ENCODE peak calls at places on chromosome 14, in four cellular contexts. C is K562, T is H1, S is GM12878. D is an unnamed sample.

GRCh38 chr14:97312910-97313309 is 515.7 kb downstream of the VRK1 start:
- DNase-seq in C (no peak), T (no peak), S (no peak), D (no peak)

GRCh38 chr14:53655080-53655785 is 301.4 kb downstream of the BMP4 start:
- DNase-seq in C (no peak), T (no peak), S (no peak), D (no peak)

GRCh38 chr14:106737025-106737424 is 1210.6 kb downstream of the TMEM121 start:
- DNase-seq in C (no peak), T (no peak), S (no peak), D (no peak)

GRCh38 chr14:96997269-96997668 is 200.1 kb downstream of the VRK1 start:
- DNase-seq in C (no peak), T (no peak), S (no peak), D (no peak)

GRCh38 chr14:86799244-86799647 is 1193.7 kb downstream of the GALC start:
- DNase-seq in C (no peak), T (no peak), S (no peak), D (peak)

GRCh38 chr14:36317650-36318049 is 2.8 kb downstream of the MBIP start:
- DNase-seq in C (no peak), T (no peak), S (no peak), D (no peak)

GRCh38 chr14:75539562-75540478 is 17.6 kb downstream of the BATF start:
- DNase-seq in C (peak), T (no peak), S (no peak), D (no peak)

GRCh38 chr14:76502638-76503037 is 126.7 kb downstream of the ESRRB start:
- DNase-seq in C (no peak), T (no peak), S (peak), D (no peak)

GRCh38 chr14:92427096-92427495 is 86.5 kb upstream of the RIN3 start:
- DNase-seq in C (no peak), T (no peak), S (no peak), D (no peak)

GRCh38 chr14:65069874-65070709 is 32.2 kb downstream of the MAX start:
- DNase-seq in C (no peak), T (no peak), S (no peak), D (no peak)

GRCh38 chr14:104977681-104978647 is at the start of gene AHNAK2:
- DNase-seq in C (peak), T (peak), S (no peak), D (peak)

GRCh38 chr14:50957296-50957695 is 13.0 kb upstream of the PYGL start:
- DNase-seq in C (no peak), T (no peak), S (no peak), D (no peak)
- TF ChIP-seq BRCA1 in C (no peak), T (no peak), S (no peak), D (no peak)

DNA sequence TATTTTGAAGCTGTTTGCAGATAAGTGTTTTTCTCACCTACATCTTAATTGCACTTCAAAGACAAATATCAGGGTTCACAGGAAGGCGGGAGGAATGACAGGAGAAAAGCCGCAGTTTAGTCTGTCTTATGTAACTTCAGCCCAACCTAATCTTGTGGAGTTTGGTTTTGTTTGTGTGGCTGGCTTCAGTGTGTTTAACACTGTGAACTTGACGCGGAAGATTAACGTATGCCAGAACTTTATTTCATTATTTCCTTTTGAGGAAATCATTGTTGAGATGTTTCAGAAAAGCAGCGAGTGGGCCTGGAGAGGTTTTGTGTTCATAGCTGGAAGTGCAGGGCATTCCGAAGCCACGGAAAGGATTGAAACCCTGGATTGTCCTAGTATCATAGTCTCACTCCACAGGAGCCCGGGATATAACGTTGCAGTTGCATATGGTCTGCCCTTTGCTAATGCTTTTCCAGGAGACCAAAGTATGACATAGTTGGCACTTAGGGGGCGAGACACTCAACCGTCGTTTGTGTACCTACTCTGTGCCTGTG is 2.0 kb downstream of the PELI2 start:
- DNase-seq in C (no peak), T (no peak), S (no peak), D (no peak)
- TF ChIP-seq BRCA1 in C (no peak), T (no peak), S (no peak), D (no peak)

GRCh38 chr14:54686219-54686870 is 119.4 kb downstream of the SAMD4A start:
- DNase-seq in C (no peak), T (no peak), S (no peak), D (no peak)
- TF ChIP-seq BRCA1 in C (no peak), T (no peak), S (no peak), D (no peak)

DNA sequence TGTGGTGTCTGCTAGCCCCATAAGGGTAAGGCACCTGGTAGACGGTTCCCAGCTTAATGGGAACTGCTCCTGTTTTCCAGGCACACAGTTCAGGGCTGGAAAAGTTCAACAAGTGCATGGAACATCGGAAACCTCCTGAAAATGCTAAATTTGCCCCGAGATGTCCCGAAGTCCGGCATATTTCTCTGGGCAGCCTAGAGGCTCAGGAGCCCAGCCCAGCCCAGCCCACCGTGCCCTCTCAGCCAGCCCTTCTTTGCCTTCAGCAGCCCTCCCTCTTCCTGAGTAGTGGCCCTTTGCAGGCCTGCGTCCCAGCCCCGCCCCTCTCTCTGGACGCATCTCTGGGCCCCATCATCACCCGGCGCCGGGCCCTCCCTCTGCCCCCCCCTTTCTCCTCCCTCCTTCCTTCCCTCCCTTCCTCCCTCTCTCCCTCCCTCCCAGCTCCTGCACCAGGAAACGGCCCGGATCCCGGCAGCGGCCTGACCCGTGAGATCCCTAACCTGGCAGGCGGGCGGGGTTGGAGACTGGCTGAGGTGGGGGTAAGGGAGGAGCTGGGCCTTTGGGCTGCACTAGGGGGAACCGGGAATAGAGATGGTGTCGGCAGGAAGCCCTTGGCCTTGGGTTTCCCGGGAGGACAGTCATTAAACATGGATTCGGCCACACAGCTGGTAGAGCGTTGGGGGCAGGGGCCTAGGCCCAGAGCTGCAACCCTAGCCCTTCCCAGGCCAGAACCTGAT is at the start of gene BCL2L2:
- DNase-seq in C (peak), T (peak), S (no peak), D (peak)
- TF ChIP-seq BRCA1 in C (no peak), T (no peak), S (no peak), D (peak)

DNA sequence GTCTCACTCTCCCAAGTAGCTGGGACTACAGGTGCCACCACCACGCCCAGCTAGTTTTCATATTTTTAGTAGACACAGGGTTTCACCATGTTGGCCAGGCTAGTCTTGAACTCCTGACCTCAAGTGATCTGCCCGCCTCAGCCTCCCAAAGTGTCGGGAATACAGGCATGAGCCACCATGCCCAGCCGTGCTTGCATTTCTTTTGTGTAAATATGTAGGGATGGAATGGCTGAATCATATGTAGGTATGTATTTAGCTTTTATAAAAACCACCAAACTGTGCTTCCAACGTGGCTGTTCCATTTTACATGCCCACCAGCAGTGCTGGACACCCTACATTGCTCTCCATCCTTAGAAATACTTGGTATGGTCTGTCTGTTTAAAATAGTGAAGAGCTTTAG is 32.8 kb upstream of the CLMN start:
- DNase-seq in C (no peak), T (no peak), S (no peak), D (no peak)
- TF ChIP-seq BRCA1 in C (no peak), T (no peak), S (no peak), D (no peak)

D was measured in HepG2.